ENCODE peak calls at places on chromosomes 2 and 18, in four cellular contexts. E is ovary, Z is neuronal stem cell, S is PC-3. L is an unnamed sample.

GRCh38 chr18:76398899-76399612 is 96.0 kb downstream of the ZNF516 start:
- DNase-seq in E (peak; percentile 81), Z (peak; percentile 74), S (peak; percentile 74), L (peak; percentile 90)

GRCh38 chr2:30770791-30771190 is 36.5 kb downstream of the CAPN13 start:
- DNase-seq in E (no peak), Z (no peak), S (no peak), L (no peak)

GRCh38 chr18:6650063-6650462 is 79.5 kb upstream of the ARHGAP28 start:
- DNase-seq in E (no peak), Z (no peak), S (no peak), L (no peak)

GRCh38 chr2:216344206-216344957 is 27.9 kb downstream of the MARCHF4 start:
- DNase-seq in E (no peak), Z (no peak), S (no peak), L (no peak)

GRCh38 chr2:39696072-39696471 is 30.4 kb downstream of the TMEM178A start:
- DNase-seq in E (no peak), Z (peak; percentile 6), S (no peak), L (no peak)

GRCh38 chr2:160224060-160224459 is 24.0 kb upstream of the ITGB6 start:
- DNase-seq in E (no peak), Z (no peak), S (peak; percentile 96), L (no peak)

GRCh38 chr2:31344447-31344846 is 70.1 kb downstream of the XDH start:
- DNase-seq in E (no peak), Z (no peak), S (no peak), L (no peak)

GRCh38 chr2:50863856-50864255 is 168.1 kb downstream of the NRXN1 start:
- DNase-seq in E (no peak), Z (peak; percentile 15), S (no peak), L (no peak)

GRCh38 chr2:186422226-186422625 is 63.8 kb upstream of the ZC3H15 start:
- DNase-seq in E (peak; percentile 13), Z (no peak), S (peak; percentile 93), L (peak; percentile 80)

GRCh38 chr2:106030287-106031268 is 163.5 kb downstream of the UXS1 start:
- DNase-seq in E (peak; percentile 49), Z (no peak), S (peak; percentile 86), L (no peak)

GRCh38 chr2:949384-949893 is 1.2 kb upstream of the SNTG2 start:
- DNase-seq in E (no peak), Z (no peak), S (no peak), L (no peak)

GRCh38 chr2:174350018-174350417 is 15.3 kb downstream of the SP9 start:
- DNase-seq in E (no peak), Z (no peak), S (peak; percentile 55), L (no peak)

DNA sequence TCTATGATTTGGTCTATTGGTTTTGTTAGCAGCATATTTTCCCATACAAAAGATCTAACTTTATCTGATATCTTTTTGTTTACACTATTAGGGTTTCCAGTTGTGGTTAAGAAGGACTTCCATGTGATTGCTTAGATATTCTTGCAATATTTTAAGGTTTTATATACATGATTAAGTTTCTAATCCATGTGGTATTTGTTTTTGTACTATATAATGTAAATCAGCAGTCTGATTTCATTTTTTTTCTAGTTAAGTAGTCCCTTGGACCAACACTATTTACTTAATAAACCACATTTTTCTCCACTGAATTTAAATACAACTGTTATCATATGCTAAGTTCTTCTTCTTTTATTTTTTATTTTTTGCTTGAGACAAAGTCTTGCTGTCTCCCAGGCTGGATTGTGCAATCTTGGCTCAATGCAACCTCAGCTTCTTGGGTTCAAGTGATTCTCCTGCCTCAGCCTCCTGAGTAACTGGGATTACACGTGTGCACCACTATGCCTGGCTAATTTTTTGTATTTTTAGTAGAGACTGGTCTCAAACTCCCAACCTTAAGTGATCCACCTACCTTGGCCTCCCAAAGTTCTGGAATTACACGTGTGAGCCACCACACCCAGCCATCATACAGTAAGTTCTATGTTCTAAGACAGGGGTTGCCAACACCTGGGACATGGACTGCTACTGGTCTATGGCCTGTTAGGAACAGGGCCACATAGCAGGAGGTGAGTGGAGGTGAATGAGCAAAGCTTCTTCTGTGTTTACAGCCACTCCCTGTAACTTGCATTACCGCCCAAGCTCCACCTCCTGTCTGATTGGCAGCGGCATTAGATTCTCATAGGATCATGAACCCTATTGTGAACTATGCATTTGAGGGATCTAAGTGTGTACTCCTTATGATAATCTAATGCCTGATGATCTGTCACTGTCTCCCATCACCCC is 58.5 kb upstream of the RAB27B start:
- DNase-seq in E (no peak), Z (no peak), S (peak; percentile 59), L (no peak)
- H3K4me1 ChIP-seq in E (no peaks in the 10 kb centered on the region), Z (no peaks in the 10 kb centered on the region), S (peaks cover 61% of the 10 kb centered on the region), L (no peaks in the 10 kb centered on the region)

GRCh38 chr2:95525294-95526035 is 40.9 kb upstream of the TRIM43B start:
- DNase-seq in E (no peak), Z (no peak), S (peak; percentile 36), L (no peak)
- H3K4me3 ChIP-seq in E (no peak overlapping the region), Z (peak overlapping the region; percentile 68), S (peak overlapping the region; percentile 99), L (no peak overlapping the region)

GRCh38 chr2:85796046-85796548 is 42.3 kb downstream of the ATOH8 start:
- DNase-seq in E (no peak), Z (no peak), S (no peak), L (no peak)
- H3K4me1 ChIP-seq in E (peaks cover 44% of the 10 kb centered on the region), Z (peaks cover 20% of the 10 kb centered on the region), S (peaks cover 24% of the 10 kb centered on the region), L (no peaks in the 10 kb centered on the region)

DNA sequence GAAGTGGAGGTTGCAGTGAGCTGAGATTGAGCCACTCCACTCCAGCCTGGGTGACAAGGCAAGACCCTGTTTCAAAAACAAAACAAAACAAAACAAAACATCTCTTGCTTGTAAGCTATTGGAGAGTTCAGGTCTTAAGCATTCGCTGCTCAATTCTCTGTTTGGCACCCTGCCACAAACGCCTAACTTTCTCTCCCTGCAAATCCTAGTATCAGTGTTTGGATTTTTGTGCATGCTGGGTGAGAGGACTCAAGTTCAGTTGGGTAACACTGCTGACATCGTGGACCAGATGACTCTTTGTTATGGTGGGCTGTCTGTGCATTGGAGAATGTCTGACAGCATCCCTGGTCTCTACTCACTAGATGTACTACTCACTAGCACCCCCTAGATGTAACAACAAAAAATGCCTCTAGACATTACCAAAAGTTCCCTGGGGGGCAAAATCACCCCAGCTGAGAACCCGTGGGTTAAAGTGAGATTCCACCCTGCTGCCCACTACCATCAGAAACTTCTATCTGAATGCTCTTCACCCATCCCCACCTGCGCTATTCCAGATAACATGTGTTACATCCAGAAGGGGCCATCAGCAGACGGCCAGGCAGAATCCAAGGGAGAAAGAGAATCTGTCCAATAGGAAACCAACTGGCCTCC is 50.9 kb downstream of the CACNB4 start:
- DNase-seq in E (no peak), Z (no peak), S (peak; percentile 21), L (no peak)
- H3K4me3 ChIP-seq in E (no peak overlapping the region), Z (no peak overlapping the region), S (no peak overlapping the region), L (no peak overlapping the region)

DNA sequence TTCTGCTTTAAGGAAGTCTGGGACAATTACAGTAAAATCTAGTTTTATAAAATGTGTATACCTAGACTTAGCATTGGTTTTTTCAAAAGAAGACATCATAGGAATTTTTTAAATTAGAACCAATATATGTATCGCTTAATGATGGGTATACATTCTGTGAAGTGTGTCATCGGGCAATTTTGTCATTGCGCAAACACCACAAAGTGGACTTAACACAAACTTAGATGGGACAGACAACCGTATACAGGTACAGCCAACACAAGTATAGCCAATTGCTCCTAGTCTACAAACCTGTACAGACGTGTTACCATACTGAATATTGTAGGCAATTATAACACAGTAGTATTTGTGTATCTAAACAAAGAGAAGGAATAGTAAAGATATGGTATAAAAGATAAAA is 12.7 kb downstream of the MYO1B start:
- DNase-seq in E (no peak), Z (no peak), S (no peak), L (no peak)
- H3K4me1 ChIP-seq in E (peaks cover 5% of the 10 kb centered on the region), Z (peaks cover 8% of the 10 kb centered on the region), S (peaks cover 7% of the 10 kb centered on the region), L (peaks cover 4% of the 10 kb centered on the region)

GRCh38 chr2:56197816-56198215 is 14.0 kb downstream of the CCDC85A start:
- DNase-seq in E (no peak), Z (no peak), S (no peak), L (no peak)

GRCh38 chr2:56202722-56203121 is 18.9 kb downstream of the CCDC85A start:
- DNase-seq in E (no peak), Z (no peak), S (no peak), L (no peak)

GRCh38 chr2:56195563-56195962 is 11.8 kb downstream of the CCDC85A start:
- DNase-seq in E (no peak), Z (no peak), S (peak; percentile 17), L (no peak)

GRCh38 chr2:56199492-56199891 is 15.7 kb downstream of the CCDC85A start:
- DNase-seq in E (no peak), Z (no peak), S (peak; percentile 19), L (no peak)

DNA sequence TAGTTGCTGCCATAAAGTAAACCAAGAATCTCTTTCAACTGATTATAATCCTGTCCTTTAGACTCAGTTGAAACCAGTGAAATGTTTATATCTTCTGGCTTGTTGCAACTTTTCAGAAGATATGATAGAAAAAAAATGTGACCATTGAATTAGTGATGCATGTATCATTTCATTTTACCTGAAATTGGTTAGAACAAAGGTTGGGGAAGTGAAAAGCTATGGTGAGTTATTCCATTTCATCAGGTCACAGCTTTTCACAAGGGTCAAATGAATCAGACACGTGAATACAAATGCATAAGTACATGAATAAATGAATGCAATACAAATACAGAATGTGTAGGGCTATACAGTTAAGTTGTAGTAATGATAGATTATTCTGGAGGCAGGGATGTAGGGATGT is 15.1 kb downstream of the CCDC85A start:
- DNase-seq in E (no peak), Z (no peak), S (no peak), L (no peak)
- H3K4me3 ChIP-seq in E (no peak overlapping the region), Z (no peak overlapping the region), S (no peak overlapping the region), L (no peak overlapping the region)

DNA sequence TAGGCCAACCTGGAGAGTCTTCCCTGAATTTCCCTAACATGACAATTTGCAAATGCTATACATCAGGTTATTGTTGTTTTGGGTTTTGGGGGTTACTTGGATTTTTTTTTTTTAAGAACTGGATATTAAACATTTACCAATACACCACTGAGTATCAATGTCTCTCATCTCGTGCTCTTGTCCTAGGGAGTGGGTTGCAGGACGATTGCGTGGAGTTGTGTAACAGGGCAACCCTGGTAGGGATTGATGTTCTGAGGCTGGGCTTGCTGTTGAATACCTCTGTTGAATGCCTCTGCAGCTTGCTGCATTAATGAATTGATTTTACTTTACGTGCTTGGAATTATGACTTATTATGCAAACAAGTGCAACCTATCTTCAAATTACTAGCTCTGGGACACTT is 18.8 kb upstream of the FOSL2 start:
- DNase-seq in E (no peak), Z (no peak), S (peak; percentile 73), L (no peak)
- H3K4me1 ChIP-seq in E (no peaks in the 10 kb centered on the region), Z (no peaks in the 10 kb centered on the region), S (peaks cover 44% of the 10 kb centered on the region), L (no peaks in the 10 kb centered on the region)

DNA sequence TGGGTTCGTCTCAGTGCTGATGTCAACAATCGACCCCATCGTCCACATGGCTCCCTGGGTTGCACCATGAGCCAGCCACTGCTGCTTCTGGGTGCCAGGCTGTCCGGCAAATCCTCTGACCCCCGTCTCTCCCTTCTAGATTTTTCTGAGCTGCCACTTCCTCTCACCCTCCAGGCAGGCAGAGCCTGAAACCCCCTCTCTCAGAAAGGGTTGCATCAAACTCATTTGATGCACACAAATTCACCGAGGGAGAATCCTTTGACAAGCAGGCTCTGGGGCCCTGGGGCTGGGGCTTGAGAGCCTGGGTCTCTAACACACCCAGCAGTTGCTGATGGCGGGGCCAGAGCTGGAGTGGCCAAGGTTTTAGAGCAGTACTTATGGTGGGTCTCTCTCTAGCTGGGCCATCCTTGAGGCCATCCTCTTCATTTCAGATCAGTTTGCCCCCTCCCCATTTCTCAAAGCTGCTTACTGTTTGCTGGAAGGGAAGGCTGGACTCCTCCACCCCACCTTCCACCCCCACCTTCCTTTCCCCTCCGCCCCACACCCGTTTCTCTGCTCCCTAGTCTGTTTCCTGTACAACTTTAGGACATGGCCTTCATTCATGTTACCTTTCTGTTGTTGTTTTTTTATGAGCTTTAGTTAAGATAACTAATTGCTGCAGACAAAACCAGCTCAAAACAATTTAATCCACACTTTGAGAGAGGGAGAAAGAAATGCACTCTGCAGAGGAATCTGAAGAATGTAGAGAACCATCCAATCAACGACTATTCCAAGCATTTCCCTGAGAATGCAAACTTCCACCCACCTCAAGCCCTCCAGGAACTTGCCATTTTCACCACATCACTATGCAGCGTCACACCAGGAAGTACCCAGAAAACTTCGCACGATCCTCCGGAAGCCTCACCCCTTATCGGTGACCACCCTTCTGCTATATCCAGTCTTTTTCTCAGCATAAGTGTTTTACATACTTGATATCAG is 69.5 kb downstream of the ARL4C start:
- DNase-seq in E (no peak), Z (peak; percentile 68), S (no peak), L (no peak)
- H3K4me3 ChIP-seq in E (no peak overlapping the region), Z (no peak overlapping the region), S (no peak overlapping the region), L (no peak overlapping the region)